ENCODE peak calls at places on chromosome 18, in eight cellular contexts. Y is trophoblast cell, U is GM23338, X is astrocyte, Z is fibroblast of lung, T is osteoblast, W is K562, S is neural progenitor cell. K is an unnamed sample. For H3K4me1, the result is how much of the 10 kb centered on the place peaks cover.

GRCh38 chr18:79625195-79625923 is 54.2 kb upstream of the CTDP1 start:
- DNase-seq in Y (peak), U (no peak), X (no peak), Z (no peak), T (peak), W (no peak), S (no peak), K (no peak)

GRCh38 chr18:28063181-28063790 is 113.6 kb downstream of the CDH2 start:
- DNase-seq in Y (no peak), U (no peak), X (peak), Z (no peak), T (peak), W (no peak), S (no peak), K (no peak)

GRCh38 chr18:2909431-2910140 is 62.8 kb downstream of the EMILIN2 start:
- DNase-seq in Y (no peak), U (no peak), X (no peak), Z (no peak), T (peak), W (no peak), S (no peak), K (no peak)

GRCh38 chr18:25590456-25590855 is 238.5 kb upstream of the ZNF521 start:
- DNase-seq in Y (no peak), U (no peak), X (no peak), Z (no peak), T (no peak), W (no peak), S (no peak), K (no peak)

GRCh38 chr18:21457179-21457535 is 143.3 kb downstream of the ESCO1 start:
- DNase-seq in Y (no peak), U (no peak), X (no peak), Z (peak), T (no peak), W (no peak), S (no peak), K (no peak)

GRCh38 chr18:72460210-72460680 is 83.9 kb downstream of the CBLN2 start:
- DNase-seq in Y (no peak), U (no peak), X (peak), Z (peak), T (peak), W (no peak), S (no peak), K (peak)

GRCh38 chr18:49976810-49977209 is 163.5 kb upstream of the ACAA2 start:
- DNase-seq in Y (no peak), U (no peak), X (peak), Z (no peak), T (no peak), W (no peak), S (no peak), K (no peak)

GRCh38 chr18:33918571-33918970 is 306.1 kb downstream of the NOL4 start:
- DNase-seq in Y (no peak), U (no peak), X (no peak), Z (no peak), T (no peak), W (no peak), S (no peak), K (no peak)

GRCh38 chr18:36315736-36316135 is 18.2 kb downstream of the FHOD3 start:
- DNase-seq in Y (no peak), U (no peak), X (peak), Z (no peak), T (no peak), W (no peak), S (peak), K (no peak)

GRCh38 chr18:10190564-10190963 is 263.9 kb upstream of the APCDD1 start:
- DNase-seq in Y (no peak), U (no peak), X (peak), Z (no peak), T (no peak), W (no peak), S (no peak), K (no peak)

GRCh38 chr18:9708057-9708881 is at the start of gene RAB31:
- DNase-seq in Y (peak), U (peak), X (peak), Z (peak), T (peak), W (peak), S (peak), K (no peak)

GRCh38 chr18:68925268-68925667 is 127.4 kb downstream of the CCDC102B start:
- DNase-seq in Y (no peak), U (peak), X (no peak), Z (peak), T (no peak), W (no peak), S (peak), K (no peak)

GRCh38 chr18:26103579-26103978 is 13.2 kb upstream of the SS18 start:
- DNase-seq in Y (peak), U (peak), X (no peak), Z (no peak), T (peak), W (no peak), S (peak), K (no peak)

GRCh38 chr18:77209587-77209986 is 40.1 kb upstream of the GALR1 start:
- DNase-seq in Y (no peak), U (no peak), X (peak), Z (peak), T (peak), W (no peak), S (no peak), K (no peak)
- H3K4me1 ChIP-seq in Y (under half), U (under half), X (under half), Z (under half), T (under half), W (under half), S (under half), K (under half)

DNA sequence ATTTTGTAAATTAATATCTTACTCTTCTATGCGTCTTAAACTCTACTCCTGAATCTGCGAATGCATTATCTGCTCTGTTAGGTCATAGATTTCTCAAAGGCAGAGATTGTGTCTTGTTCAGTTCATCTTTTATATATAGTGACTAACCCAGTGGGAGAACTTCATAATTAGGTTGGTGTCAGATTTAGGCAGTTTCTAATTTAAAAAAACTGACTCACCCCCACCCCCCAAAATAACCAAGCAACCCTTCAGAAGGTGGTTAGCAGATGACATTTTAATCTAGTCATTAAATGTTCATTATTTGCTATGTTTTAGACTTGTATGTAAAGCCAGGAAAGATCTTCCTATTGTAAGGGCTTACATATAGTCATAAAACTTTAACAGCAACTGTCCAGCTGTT is 10.4 kb downstream of the SERPINB12 start:
- DNase-seq in Y (no peak), U (no peak), X (no peak), Z (no peak), T (no peak), W (no peak), S (no peak), K (no peak)
- H2AFZ ChIP-seq in Y (no peak), U (no peak), X (no peak), Z (no peak), T (peak), W (no peak), S (no peak), K (no peak)

GRCh38 chr18:13221821-13222220 is 3.3 kb downstream of the LDLRAD4 start:
- DNase-seq in Y (no peak), U (no peak), X (peak), Z (peak), T (no peak), W (no peak), S (no peak), K (no peak)
- H3K4me3 ChIP-seq in Y (no peak), U (no peak), X (no peak), Z (no peak), T (no peak), W (no peak), S (no peak), K (no peak)

GRCh38 chr18:13520306-13520705 is 206.1 kb downstream of the FAM210A start:
- DNase-seq in Y (no peak), U (no peak), X (no peak), Z (no peak), T (no peak), W (no peak), S (no peak), K (no peak)
- H3K4me1 ChIP-seq in Y (under half), U (under half), X (under half), Z (under half), T (under half), W (under half), S (under half), K (under half)

GRCh38 chr18:48124857-48125626 is 194.6 kb upstream of the SMAD2 start:
- DNase-seq in Y (no peak), U (no peak), X (no peak), Z (no peak), T (peak), W (no peak), S (no peak), K (no peak)
- H2AFZ ChIP-seq in Y (no peak), U (no peak), X (no peak), Z (no peak), T (no peak), W (no peak), S (no peak), K (no peak)

K was measured in PC-9.